ENCODE peak calls at places on chromosome 18, in seven cellular contexts. E is K562, C is GM12878, B is HepG2, T is GM12891, M is GM12892, P is SK-N-SH. L is an unnamed sample.

GRCh38 chr18:49514577-49514976 is 27.5 kb upstream of the C18orf32 start:
- DNase-seq in B (peak; percentile 45), P (no peak), T (no peak), M (no peak), E (no peak), C (no peak), L (no peak)

GRCh38 chr18:43129946-43130523 is 14.6 kb upstream of the RIT2 start:
- DNase-seq in M (no peak), C (no peak), E (no peak), B (no peak), T (no peak), P (peak; percentile 48), L (no peak)

GRCh38 chr18:12032786-12033642 is 51.7 kb downstream of the IMPA2 start:
- DNase-seq in C (no peak), P (no peak), M (no peak), T (no peak), E (no peak), B (no peak), L (peak; percentile 43)

GRCh38 chr18:60676807-60677206 is 304.2 kb upstream of the MC4R start:
- DNase-seq in P (no peak), E (no peak), M (no peak), T (no peak), B (no peak), C (no peak), L (no peak)

GRCh38 chr18:44946529-44947113 is 265.9 kb downstream of the SETBP1 start:
- DNase-seq in M (no peak), T (no peak), P (no peak), B (no peak), C (no peak), E (no peak), L (no peak)

GRCh38 chr18:67730884-67731283 is 214.4 kb upstream of the DSEL start:
- DNase-seq in C (no peak), E (no peak), T (no peak), M (no peak), B (no peak), P (no peak), L (no peak)

GRCh38 chr18:64219511-64219910 is 70.6 kb upstream of the LINC00305 start:
- DNase-seq in E (no peak), B (no peak), T (no peak), P (no peak), M (no peak), C (no peak), L (no peak)

GRCh38 chr18:34866739-34867138 is 156.6 kb downstream of the DTNA start:
- DNase-seq in C (no peak), T (no peak), M (no peak), B (no peak), E (no peak), P (peak; percentile 54), L (no peak)

GRCh38 chr18:80023173-80023572 is 11.1 kb upstream of the RBFA start:
- DNase-seq in C (no peak), B (no peak), E (no peak), M (no peak), T (no peak), P (no peak), L (peak; percentile 80)

GRCh38 chr18:7133181-7133580 is 15.6 kb upstream of the LAMA1 start:
- DNase-seq in T (no peak), B (no peak), C (no peak), E (no peak), P (no peak), M (no peak), L (no peak)

GRCh38 chr18:80182855-80183254 is 64.5 kb downstream of the PARD6G start:
- DNase-seq in C (no peak), E (no peak), B (no peak), M (no peak), P (no peak), T (no peak), L (no peak)

GRCh38 chr18:23237524-23238151 is 102.4 kb downstream of the CABLES1 start:
- DNase-seq in C (peak; percentile 81), P (no peak), B (no peak), E (peak; percentile 33), T (peak; percentile 69), M (peak; percentile 71), L (no peak)

GRCh38 chr18:67463829-67464228 is 52.7 kb downstream of the DSEL start:
- DNase-seq in M (no peak), C (no peak), E (no peak), T (no peak), P (no peak), B (no peak), L (no peak)

GRCh38 chr18:67373636-67374035 is 142.9 kb downstream of the DSEL start:
- DNase-seq in E (no peak), P (no peak), C (no peak), B (no peak), M (no peak), T (no peak), L (no peak)

GRCh38 chr18:1665064-1665463 is 760.4 kb downstream of the ADCYAP1 start:
- DNase-seq in C (no peak), B (no peak), M (no peak), E (no peak), T (no peak), P (no peak), L (no peak)

GRCh38 chr18:8960740-8961657 is 141.5 kb upstream of the NDUFV2 start:
- DNase-seq in E (no peak), T (no peak), C (no peak), B (peak; percentile 77), P (no peak), M (no peak), L (no peak)

GRCh38 chr18:7576685-7577084 is 9.6 kb downstream of the PTPRM start:
- DNase-seq in T (no peak), P (no peak), E (no peak), M (no peak), B (no peak), C (no peak), L (no peak)

GRCh38 chr18:75346671-75347070 is 80.8 kb downstream of the SMIM21 start:
- DNase-seq in B (no peak), P (no peak), T (no peak), C (no peak), E (no peak), M (no peak), L (no peak)

DNA sequence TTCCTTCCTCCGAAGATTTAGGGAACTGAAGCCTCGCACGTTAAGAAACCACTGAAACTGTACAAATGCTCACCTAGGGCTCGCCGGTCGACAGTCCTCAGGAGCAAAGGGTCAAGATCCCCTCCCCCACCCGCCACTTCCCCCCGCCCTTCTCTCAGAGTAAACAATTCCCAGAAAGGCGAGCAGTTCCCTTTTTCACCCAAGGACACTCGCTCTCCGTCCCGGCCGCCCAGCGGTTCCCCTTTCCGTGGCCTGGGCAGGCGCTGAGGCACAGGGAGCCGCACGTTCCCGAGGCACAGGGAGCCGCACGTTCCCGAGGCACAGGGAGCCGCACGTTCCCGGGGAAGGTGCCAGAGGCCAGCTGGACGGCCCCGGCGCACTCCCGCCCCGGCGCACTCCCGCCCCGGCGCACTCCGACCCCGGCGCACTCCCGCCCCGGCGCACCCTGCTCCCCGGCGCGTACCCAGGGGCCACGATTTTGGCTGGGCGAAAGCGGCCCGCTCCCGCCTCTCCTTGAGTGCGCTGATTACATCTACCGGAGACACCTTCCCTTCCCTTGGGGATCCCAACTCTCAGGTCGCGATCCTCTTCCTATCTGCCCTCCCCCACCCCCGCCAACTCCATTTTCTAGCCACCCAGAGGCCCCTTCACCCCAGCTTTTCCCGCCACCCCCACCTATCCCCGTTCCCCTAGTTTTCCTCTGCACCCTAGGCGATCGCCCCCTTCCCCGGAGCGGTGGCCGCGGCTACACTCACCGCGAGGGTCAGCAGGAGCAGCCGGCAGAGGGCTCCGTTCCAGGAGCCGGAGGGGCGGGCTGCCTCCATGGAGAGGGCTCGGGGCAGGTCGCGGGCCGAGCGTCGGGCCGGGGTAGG is 837 bp downstream of the DSC2 start:
- DNase-seq in M (no peak), C (no peak), E (peak; percentile 80), B (peak; percentile 37), T (no peak), P (peak; percentile 33), L (no peak)
- TF ChIP-seq TAF1 in M (no peak), C (no peak), E (peak; percentile 74), B (peak; percentile 69), T (no peak), P (no peak), L (peak; percentile 71)

DNA sequence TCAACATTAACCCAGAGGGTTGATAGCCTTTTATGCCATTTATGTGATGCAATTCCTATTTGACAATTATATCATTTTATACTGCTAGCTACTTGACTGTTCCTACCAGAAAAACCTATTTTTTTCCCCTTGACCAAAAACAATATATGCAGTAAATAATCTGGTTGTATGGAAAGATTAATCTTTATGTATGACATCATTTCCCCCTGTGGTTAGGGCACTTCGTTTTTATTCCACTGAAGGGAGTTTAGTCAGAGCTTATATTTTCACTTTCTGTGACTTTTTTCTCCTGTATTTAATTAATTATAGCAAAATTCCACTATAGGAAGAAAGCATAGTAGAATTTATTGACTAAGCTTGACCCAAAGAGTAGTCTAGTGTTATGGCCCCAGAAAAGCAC is 107.6 kb downstream of the HAUS1 start:
- DNase-seq in E (no peak), P (no peak), T (no peak), M (no peak), B (no peak), C (no peak), L (no peak)
- TF ChIP-seq TAF1 in E (no peak), P (no peak), T (no peak), M (no peak), B (no peak), C (no peak), L (no peak)

GRCh38 chr18:35938562-35938961 is 33.9 kb upstream of the RMP24 start:
- DNase-seq in M (no peak), T (no peak), B (no peak), C (no peak), E (no peak), P (no peak), L (no peak)
- TF ChIP-seq TAF1 in M (no peak), T (no peak), B (no peak), C (no peak), E (no peak), P (no peak), L (no peak)

GRCh38 chr18:13539843-13540535 is 186.4 kb downstream of the FAM210A start:
- DNase-seq in E (no peak), M (no peak), P (no peak), T (no peak), B (no peak), C (no peak), L (no peak)

GRCh38 chr18:13537022-13537780 is 189.2 kb downstream of the FAM210A start:
- DNase-seq in B (no peak), E (no peak), P (no peak), M (no peak), C (no peak), T (no peak), L (no peak)

GRCh38 chr18:13538630-13539029 is 187.7 kb downstream of the FAM210A start:
- DNase-seq in P (no peak), E (no peak), M (no peak), B (no peak), C (no peak), T (no peak), L (no peak)

GRCh38 chr18:13540783-13541182 is 185.6 kb downstream of the FAM210A start:
- DNase-seq in M (no peak), T (no peak), P (no peak), B (no peak), C (no peak), E (no peak), L (no peak)

GRCh38 chr18:13539050-13539449 is 187.3 kb downstream of the FAM210A start:
- DNase-seq in P (no peak), C (no peak), T (no peak), M (no peak), B (no peak), E (no peak), L (no peak)
- TF ChIP-seq TAF1 in P (no peak), C (no peak), T (no peak), M (no peak), B (no peak), E (no peak), L (no peak)

GRCh38 chr18:10476430-10476829 is 22.0 kb downstream of the APCDD1 start:
- DNase-seq in B (no peak), T (no peak), E (no peak), P (peak; percentile 81), M (no peak), C (no peak), L (no peak)
- TF ChIP-seq TAF1 in B (no peak), T (no peak), E (no peak), P (no peak), M (no peak), C (no peak), L (no peak)

L was measured in H1.